ENCODE peak calls at places on chromosomes 7 and 10, in four cellular contexts. One of them, this sample, is unnamed.

GRCh38 chr10:110850990-110851389 is 20.7 kb upstream of the PDCD4 start:
- DNase-seq in HepG2: no peak
- DNase-seq in WTC11: no peak
- DNase-seq in K562: no peak
- DNase-seq in this sample: no peak

GRCh38 chr10:124594240-124594639 is 132.6 kb downstream of the LHPP start:
- DNase-seq in HepG2: no peak
- DNase-seq in WTC11: no peak
- DNase-seq in K562: no peak
- DNase-seq in this sample: no peak

GRCh38 chr7:34036069-34036920 is 131.0 kb downstream of the BMPER start:
- DNase-seq in HepG2: peak
- DNase-seq in WTC11: peak
- DNase-seq in K562: peak
- DNase-seq in this sample: no peak

GRCh38 chr7:155787171-155787851 is 25.0 kb downstream of the SHH start:
- DNase-seq in HepG2: no peak
- DNase-seq in WTC11: no peak
- DNase-seq in K562: no peak
- DNase-seq in this sample: no peak

GRCh38 chr10:33392706-33393105 is 58.2 kb upstream of the NRP1 start:
- DNase-seq in HepG2: no peak
- DNase-seq in WTC11: no peak
- DNase-seq in K562: no peak
- DNase-seq in this sample: no peak

GRCh38 chr7:41785265-41785664 is 82.4 kb upstream of the INHBA start:
- DNase-seq in HepG2: no peak
- DNase-seq in WTC11: no peak
- DNase-seq in K562: no peak
- DNase-seq in this sample: no peak

GRCh38 chr10:124935946-124936345 is 6.0 kb upstream of the ZRANB1 start:
- DNase-seq in HepG2: no peak
- DNase-seq in WTC11: no peak
- DNase-seq in K562: no peak
- DNase-seq in this sample: no peak

GRCh38 chr10:87671416-87671815 is 11.7 kb downstream of the PAPSS2 start:
- DNase-seq in HepG2: no peak
- DNase-seq in WTC11: no peak
- DNase-seq in K562: no peak
- DNase-seq in this sample: no peak

GRCh38 chr10:72334832-72335393 is 19.8 kb downstream of the DNAJB12 start:
- DNase-seq in HepG2: peak
- DNase-seq in WTC11: no peak
- DNase-seq in K562: no peak
- DNase-seq in this sample: peak

GRCh38 chr10:16156681-16157080 is 280.1 kb upstream of the PTER start:
- DNase-seq in HepG2: no peak
- DNase-seq in WTC11: no peak
- DNase-seq in K562: no peak
- DNase-seq in this sample: no peak

GRCh38 chr10:2897619-2898508 is 169.5 kb upstream of the PFKP start:
- DNase-seq in HepG2: no peak
- DNase-seq in WTC11: no peak
- DNase-seq in K562: no peak
- DNase-seq in this sample: no peak

GRCh38 chr7:17339952-17340351 is 41.5 kb downstream of the AHR start:
- DNase-seq in HepG2: no peak
- DNase-seq in WTC11: no peak
- DNase-seq in K562: no peak
- DNase-seq in this sample: no peak

GRCh38 chr7:151809156-151809863 is 67.6 kb downstream of the PRKAG2 start:
- DNase-seq in HepG2: no peak
- DNase-seq in WTC11: no peak
- DNase-seq in K562: no peak
- DNase-seq in this sample: no peak

GRCh38 chr7:151807876-151808275 is 69.0 kb downstream of the PRKAG2 start:
- DNase-seq in HepG2: no peak
- DNase-seq in WTC11: no peak
- DNase-seq in K562: no peak
- DNase-seq in this sample: no peak

GRCh38 chr7:151808296-151809155 is 68.4 kb downstream of the PRKAG2 start:
- DNase-seq in HepG2: peak
- DNase-seq in WTC11: no peak
- DNase-seq in K562: no peak
- DNase-seq in this sample: no peak

GRCh38 chr7:151806204-151806603 is 70.7 kb downstream of the PRKAG2 start:
- DNase-seq in HepG2: no peak
- DNase-seq in WTC11: no peak
- DNase-seq in K562: no peak
- DNase-seq in this sample: no peak

GRCh38 chr7:151806938-151807775 is 69.8 kb downstream of the PRKAG2 start:
- DNase-seq in HepG2: no peak
- DNase-seq in WTC11: no peak
- DNase-seq in K562: no peak
- DNase-seq in this sample: no peak
- TF ChIP-seq ATF2 in HepG2: no peak
- TF ChIP-seq ATF2 in WTC11: no peak
- TF ChIP-seq ATF2 in K562: no peak
- TF ChIP-seq ATF2 in this sample: no peak

DNA sequence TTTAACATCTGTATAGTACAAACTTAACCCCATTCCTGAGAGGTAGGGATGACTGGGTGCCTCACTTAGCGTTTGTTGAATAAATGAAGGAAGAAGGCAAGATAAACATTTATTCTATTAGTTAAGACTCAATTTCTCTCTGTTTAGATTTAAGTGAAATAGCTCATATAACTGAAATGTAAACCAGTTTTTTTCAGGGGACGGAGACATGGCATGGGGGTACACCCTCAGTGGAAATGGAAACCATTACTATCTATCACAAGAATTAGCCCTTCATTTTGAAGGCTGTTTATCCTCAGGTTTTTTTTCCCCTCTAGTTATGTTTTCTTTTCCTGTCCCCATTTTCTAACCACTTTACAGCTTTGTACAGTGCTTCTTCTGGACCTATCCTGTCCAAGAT is 35.6 kb upstream of the PDLIM1 start:
- DNase-seq in HepG2: no peak
- DNase-seq in WTC11: no peak
- DNase-seq in K562: no peak
- DNase-seq in this sample: no peak
- TF ChIP-seq JUN in HepG2: no peak
- TF ChIP-seq JUN in WTC11: no peak
- TF ChIP-seq JUN in K562: no peak
- TF ChIP-seq JUN in this sample: no peak

DNA sequence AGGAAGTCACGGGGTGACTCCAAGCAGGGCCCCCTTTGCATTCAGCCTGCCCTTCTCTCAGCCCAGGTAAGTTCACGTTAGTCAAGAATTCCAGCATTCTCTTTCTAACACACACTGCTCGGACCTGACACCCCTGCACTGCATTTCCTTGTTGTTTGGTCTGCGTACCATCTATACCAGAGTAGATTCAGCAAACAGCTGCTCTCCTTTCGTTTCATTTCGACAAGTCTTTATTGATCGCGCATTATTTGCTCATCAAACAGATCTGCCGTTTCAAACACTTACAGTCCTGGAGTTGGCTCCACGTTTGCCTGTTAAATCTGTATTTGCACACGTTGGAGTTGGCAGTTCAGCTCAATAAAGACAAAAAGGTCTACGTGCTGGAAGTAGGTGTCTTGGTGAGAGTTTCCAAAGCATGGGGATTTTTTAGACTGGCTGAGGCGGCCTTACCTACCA is 495.1 kb downstream of the RPS24 start:
- DNase-seq in HepG2: peak
- DNase-seq in WTC11: no peak
- DNase-seq in K562: no peak
- DNase-seq in this sample: no peak
- TF ChIP-seq ATF2 in HepG2: peak
- TF ChIP-seq ATF2 in WTC11: no peak
- TF ChIP-seq ATF2 in K562: no peak
- TF ChIP-seq ATF2 in this sample: no peak

DNA sequence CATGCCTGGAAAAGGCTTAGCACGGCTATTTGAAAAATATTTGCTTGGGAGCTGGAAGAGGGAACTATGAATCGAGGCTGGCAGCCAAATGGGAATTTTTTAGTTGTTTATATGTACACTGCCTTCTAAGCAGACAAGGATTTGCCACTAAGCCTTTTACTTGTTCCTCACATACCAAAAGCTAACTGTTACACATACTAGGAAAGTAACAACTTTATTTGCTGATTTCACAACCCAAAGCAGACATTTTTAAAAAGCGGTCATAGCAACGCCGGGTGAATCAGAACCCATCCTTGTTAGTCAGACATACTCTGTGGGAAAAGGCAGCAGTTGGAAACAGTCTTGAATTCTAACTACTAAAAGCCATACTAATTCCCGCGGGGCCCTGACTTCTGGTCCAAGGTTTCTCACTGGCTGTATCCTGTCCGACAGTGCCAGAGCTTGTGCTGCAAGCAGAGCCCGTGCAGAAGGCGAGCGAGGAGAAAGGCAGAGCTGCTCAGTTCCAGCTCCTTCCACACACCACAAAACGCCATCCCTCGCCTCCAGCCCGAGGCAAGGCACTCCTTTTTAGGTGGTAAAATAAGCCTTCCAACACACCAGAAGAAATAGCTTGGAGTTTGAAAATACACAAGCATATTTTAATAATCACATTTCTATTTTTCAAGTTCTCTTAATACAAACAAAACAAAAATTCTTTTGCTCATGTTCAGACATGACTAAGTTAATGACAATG is 89.2 kb downstream of the RNF216 start:
- DNase-seq in HepG2: peak
- DNase-seq in WTC11: no peak
- DNase-seq in K562: no peak
- DNase-seq in this sample: no peak
- TF ChIP-seq JUN in HepG2: no peak
- TF ChIP-seq JUN in WTC11: no peak
- TF ChIP-seq JUN in K562: no peak
- TF ChIP-seq JUN in this sample: no peak

GRCh38 chr7:151013356-151013727 is 11.0 kb downstream of the ATG9B start:
- DNase-seq in HepG2: no peak
- DNase-seq in WTC11: no peak
- DNase-seq in K562: no peak
- DNase-seq in this sample: no peak

GRCh38 chr7:151012921-151013347 is 11.4 kb downstream of the ATG9B start:
- DNase-seq in HepG2: peak
- DNase-seq in WTC11: peak
- DNase-seq in K562: peak
- DNase-seq in this sample: no peak

GRCh38 chr7:151012031-151012692 is 12.1 kb downstream of the ATG9B start:
- DNase-seq in HepG2: peak
- DNase-seq in WTC11: no peak
- DNase-seq in K562: no peak
- DNase-seq in this sample: no peak

GRCh38 chr7:151014950-151015349 is 9.3 kb downstream of the ATG9B start:
- DNase-seq in HepG2: no peak
- DNase-seq in WTC11: no peak
- DNase-seq in K562: no peak
- DNase-seq in this sample: no peak

DNA sequence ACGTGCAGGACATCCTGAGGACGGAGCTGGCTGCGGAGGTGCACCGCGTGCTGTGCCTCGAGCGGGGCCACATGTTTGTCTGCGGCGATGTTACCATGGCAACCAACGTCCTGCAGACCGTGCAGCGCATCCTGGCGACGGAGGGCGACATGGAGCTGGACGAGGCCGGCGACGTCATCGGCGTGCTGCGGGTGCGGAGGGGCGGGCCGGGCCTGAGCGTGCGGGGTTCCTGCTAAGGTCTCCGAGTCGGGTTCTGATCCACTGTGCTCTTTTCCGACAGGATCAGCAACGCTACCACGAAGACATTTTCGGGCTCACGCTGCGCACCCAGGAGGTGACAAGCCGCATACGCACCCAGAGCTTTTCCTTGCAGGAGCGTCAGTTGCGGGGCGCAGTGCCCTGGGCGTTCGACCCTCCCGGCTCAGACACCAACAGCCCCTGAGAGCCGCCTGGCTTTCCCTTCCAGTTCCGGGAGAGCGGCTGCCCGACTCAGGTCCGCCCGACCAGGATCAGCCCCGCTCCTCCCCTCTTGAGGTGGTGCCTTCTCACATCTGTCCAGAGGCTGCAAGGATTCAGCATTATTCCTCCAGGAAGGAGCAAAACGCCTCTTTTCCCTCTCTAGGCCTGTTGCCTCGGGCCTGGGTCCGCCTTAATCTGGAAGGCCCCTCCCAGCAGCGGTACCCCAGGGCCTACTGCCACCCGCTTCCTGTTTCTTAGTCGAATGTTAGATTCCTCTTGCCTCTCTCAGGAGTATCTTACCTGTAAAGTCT is 10.4 kb downstream of the ATG9B start:
- DNase-seq in HepG2: no peak
- DNase-seq in WTC11: peak
- DNase-seq in K562: no peak
- DNase-seq in this sample: peak
- TF ChIP-seq ATF2 in HepG2: no peak
- TF ChIP-seq ATF2 in WTC11: peak
- TF ChIP-seq ATF2 in K562: no peak
- TF ChIP-seq ATF2 in this sample: no peak

GRCh38 chr7:22846961-22847360 is 24.3 kb upstream of the TOMM7 start:
- DNase-seq in HepG2: no peak
- DNase-seq in WTC11: no peak
- DNase-seq in K562: no peak
- DNase-seq in this sample: no peak
- TF ChIP-seq JUN in HepG2: no peak
- TF ChIP-seq JUN in WTC11: no peak
- TF ChIP-seq JUN in K562: no peak
- TF ChIP-seq JUN in this sample: no peak

GRCh38 chr7:105826143-105826542 is 50.3 kb downstream of the ATXN7L1 start:
- DNase-seq in HepG2: no peak
- DNase-seq in WTC11: no peak
- DNase-seq in K562: no peak
- DNase-seq in this sample: no peak
- TF ChIP-seq ATF2 in HepG2: no peak
- TF ChIP-seq ATF2 in WTC11: no peak
- TF ChIP-seq ATF2 in K562: no peak
- TF ChIP-seq ATF2 in this sample: no peak